ENCODE peak calls at places on chromosomes 12 and 14, in seven cellular contexts. One of them, this sample, is unnamed.

GRCh38 chr14:95480109-95480886 is 36.2 kb downstream of the SYNE3 start:
- DNase-seq in tibial artery: peak; percentile 92
- DNase-seq in stimulated activated effector memory CD8-positive, alpha-beta T cell treated with anti-CD3 and anti-CD28 coated beads, Interleukin-12 subunit alpha, Interleukin-12 subunit beta, amount 100 ng/mL, for 72 hours: peak; percentile 50
- DNase-seq in NCI-H1105: no peak
- DNase-seq in spleen: no peak
- DNase-seq in stimulated activated CD4-positive, alpha-beta T cell treated with anti-CD3 and anti-CD28 coated beads, Interleukin-12 subunit alpha, Interleukin-12 subunit beta, amount 100 ng/mL, for 4 hours: peak; percentile 12
- DNase-seq in SK-N-DZ: no peak
- DNase-seq in this sample: no peak

GRCh38 chr14:30227871-30228270 is 300.2 kb upstream of the PRKD1 start:
- DNase-seq in SK-N-DZ: no peak
- DNase-seq in stimulated activated CD4-positive, alpha-beta T cell treated with anti-CD3 and anti-CD28 coated beads, Interleukin-12 subunit alpha, Interleukin-12 subunit beta, amount 100 ng/mL, for 4 hours: no peak
- DNase-seq in stimulated activated effector memory CD8-positive, alpha-beta T cell treated with anti-CD3 and anti-CD28 coated beads, Interleukin-12 subunit alpha, Interleukin-12 subunit beta, amount 100 ng/mL, for 72 hours: no peak
- DNase-seq in spleen: no peak
- DNase-seq in tibial artery: peak; percentile 43
- DNase-seq in NCI-H1105: no peak
- DNase-seq in this sample: no peak

GRCh38 chr12:69620921-69621320 is 10.2 kb upstream of the LRRC10 start:
- DNase-seq in stimulated activated CD4-positive, alpha-beta T cell treated with anti-CD3 and anti-CD28 coated beads, Interleukin-12 subunit alpha, Interleukin-12 subunit beta, amount 100 ng/mL, for 4 hours: no peak
- DNase-seq in stimulated activated effector memory CD8-positive, alpha-beta T cell treated with anti-CD3 and anti-CD28 coated beads, Interleukin-12 subunit alpha, Interleukin-12 subunit beta, amount 100 ng/mL, for 72 hours: no peak
- DNase-seq in tibial artery: no peak
- DNase-seq in NCI-H1105: no peak
- DNase-seq in SK-N-DZ: no peak
- DNase-seq in spleen: no peak
- DNase-seq in this sample: no peak

GRCh38 chr12:48105321-48105866 is 485 bp downstream of the SENP1 start:
- DNase-seq in spleen: no peak
- DNase-seq in stimulated activated CD4-positive, alpha-beta T cell treated with anti-CD3 and anti-CD28 coated beads, Interleukin-12 subunit alpha, Interleukin-12 subunit beta, amount 100 ng/mL, for 4 hours: peak; percentile 45
- DNase-seq in SK-N-DZ: no peak
- DNase-seq in NCI-H1105: no peak
- DNase-seq in tibial artery: peak; percentile 23
- DNase-seq in stimulated activated effector memory CD8-positive, alpha-beta T cell treated with anti-CD3 and anti-CD28 coated beads, Interleukin-12 subunit alpha, Interleukin-12 subunit beta, amount 100 ng/mL, for 72 hours: peak; percentile 39
- DNase-seq in this sample: peak; percentile 77

GRCh38 chr14:27557445-27557844 is 959.6 kb upstream of the NOVA1 start:
- DNase-seq in tibial artery: no peak
- DNase-seq in SK-N-DZ: no peak
- DNase-seq in stimulated activated CD4-positive, alpha-beta T cell treated with anti-CD3 and anti-CD28 coated beads, Interleukin-12 subunit alpha, Interleukin-12 subunit beta, amount 100 ng/mL, for 4 hours: no peak
- DNase-seq in stimulated activated effector memory CD8-positive, alpha-beta T cell treated with anti-CD3 and anti-CD28 coated beads, Interleukin-12 subunit alpha, Interleukin-12 subunit beta, amount 100 ng/mL, for 72 hours: no peak
- DNase-seq in spleen: no peak
- DNase-seq in NCI-H1105: no peak
- DNase-seq in this sample: no peak

GRCh38 chr12:112130461-112130998 is 5.2 kb downstream of the TRAFD1 start:
- DNase-seq in spleen: no peak
- DNase-seq in stimulated activated CD4-positive, alpha-beta T cell treated with anti-CD3 and anti-CD28 coated beads, Interleukin-12 subunit alpha, Interleukin-12 subunit beta, amount 100 ng/mL, for 4 hours: no peak
- DNase-seq in SK-N-DZ: no peak
- DNase-seq in tibial artery: no peak
- DNase-seq in NCI-H1105: no peak
- DNase-seq in stimulated activated effector memory CD8-positive, alpha-beta T cell treated with anti-CD3 and anti-CD28 coated beads, Interleukin-12 subunit alpha, Interleukin-12 subunit beta, amount 100 ng/mL, for 72 hours: no peak
- DNase-seq in this sample: no peak

GRCh38 chr14:50225974-50226297 is 5.4 kb downstream of the SOS2 start:
- DNase-seq in spleen: no peak
- DNase-seq in SK-N-DZ: no peak
- DNase-seq in NCI-H1105: no peak
- DNase-seq in stimulated activated effector memory CD8-positive, alpha-beta T cell treated with anti-CD3 and anti-CD28 coated beads, Interleukin-12 subunit alpha, Interleukin-12 subunit beta, amount 100 ng/mL, for 72 hours: no peak
- DNase-seq in stimulated activated CD4-positive, alpha-beta T cell treated with anti-CD3 and anti-CD28 coated beads, Interleukin-12 subunit alpha, Interleukin-12 subunit beta, amount 100 ng/mL, for 4 hours: no peak
- DNase-seq in tibial artery: no peak
- DNase-seq in this sample: no peak

GRCh38 chr12:92402415-92402814 is 256.8 kb upstream of the BTG1 start:
- DNase-seq in stimulated activated effector memory CD8-positive, alpha-beta T cell treated with anti-CD3 and anti-CD28 coated beads, Interleukin-12 subunit alpha, Interleukin-12 subunit beta, amount 100 ng/mL, for 72 hours: no peak
- DNase-seq in NCI-H1105: no peak
- DNase-seq in SK-N-DZ: no peak
- DNase-seq in stimulated activated CD4-positive, alpha-beta T cell treated with anti-CD3 and anti-CD28 coated beads, Interleukin-12 subunit alpha, Interleukin-12 subunit beta, amount 100 ng/mL, for 4 hours: no peak
- DNase-seq in spleen: no peak
- DNase-seq in tibial artery: no peak
- DNase-seq in this sample: no peak

GRCh38 chr12:26205298-26205697 is 9.9 kb downstream of the SSPN start:
- DNase-seq in NCI-H1105: no peak
- DNase-seq in SK-N-DZ: no peak
- DNase-seq in spleen: no peak
- DNase-seq in stimulated activated CD4-positive, alpha-beta T cell treated with anti-CD3 and anti-CD28 coated beads, Interleukin-12 subunit alpha, Interleukin-12 subunit beta, amount 100 ng/mL, for 4 hours: no peak
- DNase-seq in tibial artery: no peak
- DNase-seq in stimulated activated effector memory CD8-positive, alpha-beta T cell treated with anti-CD3 and anti-CD28 coated beads, Interleukin-12 subunit alpha, Interleukin-12 subunit beta, amount 100 ng/mL, for 72 hours: no peak
- DNase-seq in this sample: no peak

GRCh38 chr14:99186956-99187690 is 84.9 kb downstream of the BCL11B start:
- DNase-seq in SK-N-DZ: no peak
- DNase-seq in NCI-H1105: no peak
- DNase-seq in stimulated activated CD4-positive, alpha-beta T cell treated with anti-CD3 and anti-CD28 coated beads, Interleukin-12 subunit alpha, Interleukin-12 subunit beta, amount 100 ng/mL, for 4 hours: no peak
- DNase-seq in spleen: no peak
- DNase-seq in stimulated activated effector memory CD8-positive, alpha-beta T cell treated with anti-CD3 and anti-CD28 coated beads, Interleukin-12 subunit alpha, Interleukin-12 subunit beta, amount 100 ng/mL, for 72 hours: no peak
- DNase-seq in tibial artery: no peak
- DNase-seq in this sample: no peak

GRCh38 chr12:110935588-110935987 is 15.2 kb upstream of the MYL2 start:
- DNase-seq in NCI-H1105: no peak
- DNase-seq in spleen: no peak
- DNase-seq in SK-N-DZ: no peak
- DNase-seq in tibial artery: no peak
- DNase-seq in stimulated activated CD4-positive, alpha-beta T cell treated with anti-CD3 and anti-CD28 coated beads, Interleukin-12 subunit alpha, Interleukin-12 subunit beta, amount 100 ng/mL, for 4 hours: no peak
- DNase-seq in stimulated activated effector memory CD8-positive, alpha-beta T cell treated with anti-CD3 and anti-CD28 coated beads, Interleukin-12 subunit alpha, Interleukin-12 subunit beta, amount 100 ng/mL, for 72 hours: no peak
- DNase-seq in this sample: no peak

GRCh38 chr14:91116913-91117588 is 3.2 kb downstream of the DGLUCY start:
- DNase-seq in spleen: no peak
- DNase-seq in stimulated activated effector memory CD8-positive, alpha-beta T cell treated with anti-CD3 and anti-CD28 coated beads, Interleukin-12 subunit alpha, Interleukin-12 subunit beta, amount 100 ng/mL, for 72 hours: peak; percentile 41
- DNase-seq in tibial artery: no peak
- DNase-seq in stimulated activated CD4-positive, alpha-beta T cell treated with anti-CD3 and anti-CD28 coated beads, Interleukin-12 subunit alpha, Interleukin-12 subunit beta, amount 100 ng/mL, for 4 hours: peak; percentile 50
- DNase-seq in SK-N-DZ: no peak
- DNase-seq in NCI-H1105: no peak
- DNase-seq in this sample: no peak

GRCh38 chr12:106682594-106683234 is 91.8 kb upstream of the RIC8B start:
- DNase-seq in SK-N-DZ: no peak
- DNase-seq in spleen: no peak
- DNase-seq in tibial artery: no peak
- DNase-seq in stimulated activated CD4-positive, alpha-beta T cell treated with anti-CD3 and anti-CD28 coated beads, Interleukin-12 subunit alpha, Interleukin-12 subunit beta, amount 100 ng/mL, for 4 hours: no peak
- DNase-seq in NCI-H1105: no peak
- DNase-seq in stimulated activated effector memory CD8-positive, alpha-beta T cell treated with anti-CD3 and anti-CD28 coated beads, Interleukin-12 subunit alpha, Interleukin-12 subunit beta, amount 100 ng/mL, for 72 hours: no peak
- DNase-seq in this sample: no peak

GRCh38 chr14:79369359-79370332 is 841.7 kb downstream of the DIO2 start:
- DNase-seq in tibial artery: no peak
- DNase-seq in spleen: no peak
- DNase-seq in stimulated activated CD4-positive, alpha-beta T cell treated with anti-CD3 and anti-CD28 coated beads, Interleukin-12 subunit alpha, Interleukin-12 subunit beta, amount 100 ng/mL, for 4 hours: no peak
- DNase-seq in SK-N-DZ: no peak
- DNase-seq in NCI-H1105: no peak
- DNase-seq in stimulated activated effector memory CD8-positive, alpha-beta T cell treated with anti-CD3 and anti-CD28 coated beads, Interleukin-12 subunit alpha, Interleukin-12 subunit beta, amount 100 ng/mL, for 72 hours: no peak
- DNase-seq in this sample: no peak

GRCh38 chr12:1796515-1797010 is 23.8 kb upstream of the LRTM2 start:
- DNase-seq in stimulated activated effector memory CD8-positive, alpha-beta T cell treated with anti-CD3 and anti-CD28 coated beads, Interleukin-12 subunit alpha, Interleukin-12 subunit beta, amount 100 ng/mL, for 72 hours: peak; percentile 37
- DNase-seq in NCI-H1105: no peak
- DNase-seq in stimulated activated CD4-positive, alpha-beta T cell treated with anti-CD3 and anti-CD28 coated beads, Interleukin-12 subunit alpha, Interleukin-12 subunit beta, amount 100 ng/mL, for 4 hours: no peak
- DNase-seq in tibial artery: no peak
- DNase-seq in SK-N-DZ: no peak
- DNase-seq in spleen: peak; percentile 93
- DNase-seq in this sample: no peak

GRCh38 chr12:130764073-130764472 is 48.0 kb upstream of the RIMBP2 start:
- DNase-seq in tibial artery: no peak
- DNase-seq in spleen: no peak
- DNase-seq in stimulated activated CD4-positive, alpha-beta T cell treated with anti-CD3 and anti-CD28 coated beads, Interleukin-12 subunit alpha, Interleukin-12 subunit beta, amount 100 ng/mL, for 4 hours: no peak
- DNase-seq in SK-N-DZ: peak; percentile 50
- DNase-seq in stimulated activated effector memory CD8-positive, alpha-beta T cell treated with anti-CD3 and anti-CD28 coated beads, Interleukin-12 subunit alpha, Interleukin-12 subunit beta, amount 100 ng/mL, for 72 hours: no peak
- DNase-seq in NCI-H1105: no peak
- DNase-seq in this sample: no peak

GRCh38 chr14:64656986-64657385 is 47.2 kb upstream of the PLEKHG3 start:
- DNase-seq in tibial artery: peak; percentile 79
- DNase-seq in NCI-H1105: no peak
- DNase-seq in stimulated activated CD4-positive, alpha-beta T cell treated with anti-CD3 and anti-CD28 coated beads, Interleukin-12 subunit alpha, Interleukin-12 subunit beta, amount 100 ng/mL, for 4 hours: no peak
- DNase-seq in stimulated activated effector memory CD8-positive, alpha-beta T cell treated with anti-CD3 and anti-CD28 coated beads, Interleukin-12 subunit alpha, Interleukin-12 subunit beta, amount 100 ng/mL, for 72 hours: no peak
- DNase-seq in spleen: no peak
- DNase-seq in SK-N-DZ: no peak
- DNase-seq in this sample: no peak

GRCh38 chr14:104140463-104141331 is 2.3 kb downstream of the KIF26A start:
- DNase-seq in spleen: peak; percentile 66
- DNase-seq in SK-N-DZ: no peak
- DNase-seq in stimulated activated CD4-positive, alpha-beta T cell treated with anti-CD3 and anti-CD28 coated beads, Interleukin-12 subunit alpha, Interleukin-12 subunit beta, amount 100 ng/mL, for 4 hours: no peak
- DNase-seq in stimulated activated effector memory CD8-positive, alpha-beta T cell treated with anti-CD3 and anti-CD28 coated beads, Interleukin-12 subunit alpha, Interleukin-12 subunit beta, amount 100 ng/mL, for 72 hours: no peak
- DNase-seq in NCI-H1105: no peak
- DNase-seq in tibial artery: no peak
- DNase-seq in this sample: no peak